ENCODE peak calls at places on chromosomes 11 and 22, in five cellular contexts. One of them, this sample, is unnamed.
A peak's percentile ranks its signal among the peaks of the same experiment; 100 is the strongest.

GRCh38 chr11:105786766-105787165 is 176.9 kb downstream of the GRIA4 start:
- DNase-seq in psoas muscle: no peak
- DNase-seq in H9: no peak
- DNase-seq in right lobe of liver: no peak
- DNase-seq in CD8-positive, alpha-beta T cell: no peak
- DNase-seq in this sample: no peak

GRCh38 chr11:925158-925495 is 543 bp upstream of the AP2A2 start:
- DNase-seq in H9: no peak
- DNase-seq in CD8-positive, alpha-beta T cell: no peak
- DNase-seq in psoas muscle: peak; percentile 36
- DNase-seq in right lobe of liver: peak; percentile 70
- DNase-seq in this sample: no peak

GRCh38 chr11:2587132-2587930 is 112.5 kb downstream of the KCNQ1OT1 start:
- DNase-seq in H9: no peak
- DNase-seq in right lobe of liver: peak; percentile 42
- DNase-seq in CD8-positive, alpha-beta T cell: no peak
- DNase-seq in psoas muscle: peak; percentile 8
- DNase-seq in this sample: peak; percentile 66

GRCh38 chr22:49753961-49754673 is 73.6 kb downstream of the BRD1 start:
- DNase-seq in CD8-positive, alpha-beta T cell: no peak
- DNase-seq in H9: peak; percentile 22
- DNase-seq in right lobe of liver: no peak
- DNase-seq in psoas muscle: no peak
- DNase-seq in this sample: no peak

GRCh38 chr11:114168691-114169090 is 109.2 kb downstream of the ZBTB16 start:
- DNase-seq in psoas muscle: no peak
- DNase-seq in right lobe of liver: no peak
- DNase-seq in H9: no peak
- DNase-seq in CD8-positive, alpha-beta T cell: no peak
- DNase-seq in this sample: no peak

GRCh38 chr11:20087118-20087521 is 73.2 kb downstream of the DBX1 start:
- DNase-seq in CD8-positive, alpha-beta T cell: no peak
- DNase-seq in right lobe of liver: no peak
- DNase-seq in psoas muscle: no peak
- DNase-seq in H9: no peak
- DNase-seq in this sample: no peak

GRCh38 chr11:7597620-7598019 is 75.7 kb downstream of the CYB5R2 start:
- DNase-seq in psoas muscle: no peak
- DNase-seq in H9: no peak
- DNase-seq in right lobe of liver: no peak
- DNase-seq in CD8-positive, alpha-beta T cell: no peak
- DNase-seq in this sample: no peak

GRCh38 chr11:94933225-94934130 is 39.9 kb downstream of the CWC15 start:
- DNase-seq in CD8-positive, alpha-beta T cell: no peak
- DNase-seq in right lobe of liver: no peak
- DNase-seq in psoas muscle: peak; percentile 42
- DNase-seq in H9: no peak
- DNase-seq in this sample: no peak

GRCh38 chr22:48362736-48363404 is 1464.8 kb downstream of the BRD1 start:
- DNase-seq in psoas muscle: no peak
- DNase-seq in right lobe of liver: peak; percentile 25
- DNase-seq in CD8-positive, alpha-beta T cell: no peak
- DNase-seq in H9: no peak
- DNase-seq in this sample: peak; percentile 43

GRCh38 chr11:45617886-45618601 is 47.4 kb downstream of the CHST1 start:
- DNase-seq in right lobe of liver: no peak
- DNase-seq in psoas muscle: no peak
- DNase-seq in H9: no peak
- DNase-seq in CD8-positive, alpha-beta T cell: no peak
- DNase-seq in this sample: no peak

GRCh38 chr22:50507991-50508884 is at the start of gene NCAPH2:
- DNase-seq in H9: peak; percentile 98
- DNase-seq in psoas muscle: peak; percentile 94
- DNase-seq in CD8-positive, alpha-beta T cell: peak; percentile 94
- DNase-seq in right lobe of liver: peak; percentile 97
- DNase-seq in this sample: peak; percentile 99

GRCh38 chr11:102829671-102830070 is 13.7 kb downstream of the MMP3 start:
- DNase-seq in H9: no peak
- DNase-seq in psoas muscle: no peak
- DNase-seq in right lobe of liver: no peak
- DNase-seq in CD8-positive, alpha-beta T cell: no peak
- DNase-seq in this sample: no peak

GRCh38 chr22:40637181-40638150 is 947 bp upstream of the MRTFA start:
- DNase-seq in CD8-positive, alpha-beta T cell: no peak
- DNase-seq in H9: no peak
- DNase-seq in right lobe of liver: peak; percentile 72
- DNase-seq in psoas muscle: peak; percentile 38
- DNase-seq in this sample: peak; percentile 89

GRCh38 chr11:129720994-129721393 is 94.7 kb upstream of the TMEM45B start:
- DNase-seq in H9: no peak
- DNase-seq in psoas muscle: no peak
- DNase-seq in CD8-positive, alpha-beta T cell: no peak
- DNase-seq in right lobe of liver: no peak
- DNase-seq in this sample: no peak

GRCh38 chr11:114079406-114080072 is 20.0 kb downstream of the ZBTB16 start:
- DNase-seq in H9: no peak
- DNase-seq in CD8-positive, alpha-beta T cell: no peak
- DNase-seq in psoas muscle: peak; percentile 51
- DNase-seq in right lobe of liver: no peak
- DNase-seq in this sample: no peak

GRCh38 chr11:68372625-68373024 is 60.2 kb downstream of the LRP5 start:
- DNase-seq in H9: no peak
- DNase-seq in CD8-positive, alpha-beta T cell: no peak
- DNase-seq in psoas muscle: no peak
- DNase-seq in right lobe of liver: no peak
- DNase-seq in this sample: no peak

GRCh38 chr11:59706518-59707285 is 6.9 kb downstream of the OR10V1 start:
- DNase-seq in psoas muscle: no peak
- DNase-seq in H9: no peak
- DNase-seq in right lobe of liver: no peak
- DNase-seq in CD8-positive, alpha-beta T cell: no peak
- DNase-seq in this sample: no peak

GRCh38 chr11:12900496-12900895 is 108.6 kb upstream of the RASSF10 start:
- DNase-seq in CD8-positive, alpha-beta T cell: no peak
- DNase-seq in psoas muscle: no peak
- DNase-seq in right lobe of liver: no peak
- DNase-seq in H9: no peak
- DNase-seq in this sample: no peak

GRCh38 chr11:10899542-10899830 is 41.6 kb upstream of the ZBED5 start:
- DNase-seq in right lobe of liver: no peak
- DNase-seq in H9: no peak
- DNase-seq in psoas muscle: peak; percentile 52
- DNase-seq in CD8-positive, alpha-beta T cell: no peak
- DNase-seq in this sample: no peak

GRCh38 chr11:125123947-125124633 is 12.7 kb upstream of the TMEM218 start:
- DNase-seq in CD8-positive, alpha-beta T cell: no peak
- DNase-seq in right lobe of liver: peak; percentile 70
- DNase-seq in psoas muscle: peak; percentile 52
- DNase-seq in H9: peak; percentile 79
- DNase-seq in this sample: peak; percentile 75

GRCh38 chr11:15163136-15163535 is 48.4 kb downstream of the INSC start:
- DNase-seq in H9: no peak
- DNase-seq in CD8-positive, alpha-beta T cell: no peak
- DNase-seq in right lobe of liver: no peak
- DNase-seq in psoas muscle: no peak
- DNase-seq in this sample: no peak

GRCh38 chr22:44391481-44392445 is 79.0 kb upstream of the SHISAL1 start:
- DNase-seq in right lobe of liver: peak; percentile 33
- DNase-seq in H9: peak; percentile 35
- DNase-seq in psoas muscle: peak; percentile 0
- DNase-seq in CD8-positive, alpha-beta T cell: no peak
- DNase-seq in this sample: peak; percentile 47

GRCh38 chr11:111378185-111378772 is 796 bp downstream of the POU2AF1 start:
- DNase-seq in right lobe of liver: no peak
- DNase-seq in H9: no peak
- DNase-seq in CD8-positive, alpha-beta T cell: no peak
- DNase-seq in psoas muscle: no peak
- DNase-seq in this sample: no peak

GRCh38 chr11:123740787-123741158 is 687 bp downstream of the ZNF202 start:
- DNase-seq in psoas muscle: no peak
- DNase-seq in CD8-positive, alpha-beta T cell: no peak
- DNase-seq in H9: no peak
- DNase-seq in right lobe of liver: no peak
- DNase-seq in this sample: no peak

GRCh38 chr11:102426000-102426399 is 26.6 kb downstream of the TMEM123 start:
- DNase-seq in H9: no peak
- DNase-seq in right lobe of liver: no peak
- DNase-seq in psoas muscle: no peak
- DNase-seq in CD8-positive, alpha-beta T cell: no peak
- DNase-seq in this sample: no peak

GRCh38 chr11:4071828-4072421 is 22.7 kb upstream of the RRM1 start:
- DNase-seq in H9: no peak
- DNase-seq in CD8-positive, alpha-beta T cell: no peak
- DNase-seq in right lobe of liver: no peak
- DNase-seq in psoas muscle: no peak
- DNase-seq in this sample: no peak

GRCh38 chr22:35749808-35750207 is 32.1 kb downstream of the APOL5 start:
- DNase-seq in H9: no peak
- DNase-seq in CD8-positive, alpha-beta T cell: no peak
- DNase-seq in psoas muscle: no peak
- DNase-seq in right lobe of liver: no peak
- DNase-seq in this sample: no peak

GRCh38 chr22:35756722-35757121 is 39.0 kb downstream of the APOL5 start:
- DNase-seq in CD8-positive, alpha-beta T cell: no peak
- DNase-seq in right lobe of liver: no peak
- DNase-seq in psoas muscle: no peak
- DNase-seq in H9: no peak
- DNase-seq in this sample: no peak

GRCh38 chr22:35752833-35753189 is 35.1 kb downstream of the APOL5 start:
- DNase-seq in CD8-positive, alpha-beta T cell: no peak
- DNase-seq in psoas muscle: no peak
- DNase-seq in right lobe of liver: no peak
- DNase-seq in H9: no peak
- DNase-seq in this sample: no peak

GRCh38 chr22:35754761-35755160 is 37.1 kb downstream of the APOL5 start:
- DNase-seq in right lobe of liver: no peak
- DNase-seq in H9: no peak
- DNase-seq in psoas muscle: no peak
- DNase-seq in CD8-positive, alpha-beta T cell: no peak
- DNase-seq in this sample: no peak

DNA sequence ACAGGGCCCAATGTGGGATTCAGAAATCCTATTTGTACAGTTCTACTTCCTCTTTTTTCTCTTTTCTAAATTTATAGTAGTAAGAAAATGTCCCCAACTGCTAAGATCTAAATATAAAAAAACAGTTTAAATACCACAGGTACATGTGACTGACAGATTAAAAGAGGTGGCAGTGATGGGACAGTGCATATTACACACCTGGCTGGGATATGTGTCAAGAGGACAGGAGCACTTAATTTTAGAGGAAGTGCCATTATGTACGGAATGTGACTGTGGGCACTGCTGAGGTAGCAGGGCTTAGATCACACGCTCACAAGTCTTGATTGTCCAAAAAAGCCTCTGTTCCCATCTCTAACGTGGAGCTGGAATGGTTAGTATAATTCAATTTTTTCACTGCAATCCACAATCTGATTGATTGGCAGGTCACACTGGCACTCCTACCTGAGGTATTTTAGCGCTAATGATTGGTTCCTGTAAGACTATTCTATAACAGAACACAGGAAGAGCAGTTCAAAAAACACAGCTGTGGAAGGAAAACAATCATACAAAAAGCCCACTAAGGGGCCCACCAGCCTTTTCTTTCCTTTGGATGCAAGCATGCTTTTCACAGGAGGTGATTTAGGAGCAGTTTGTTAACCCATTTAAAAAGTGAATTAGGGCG is 34.6 kb downstream of the APOL5 start:
- DNase-seq in psoas muscle: no peak
- DNase-seq in right lobe of liver: no peak
- DNase-seq in CD8-positive, alpha-beta T cell: no peak
- DNase-seq in H9: no peak
- DNase-seq in this sample: no peak
- H3K4me1 ChIP-seq in psoas muscle: peaks cover 19% of the 10 kb centered on the region
- H3K4me1 ChIP-seq in right lobe of liver: peaks cover 2% of the 10 kb centered on the region
- H3K4me1 ChIP-seq in CD8-positive, alpha-beta T cell: no peaks in the 10 kb centered on the region
- H3K4me1 ChIP-seq in H9: peaks cover 8% of the 10 kb centered on the region
- H3K4me1 ChIP-seq in this sample: peaks cover 12% of the 10 kb centered on the region

GRCh38 chr11:8779732-8780131 is 97.1 kb downstream of the RPL27A start:
- DNase-seq in right lobe of liver: no peak
- DNase-seq in H9: no peak
- DNase-seq in CD8-positive, alpha-beta T cell: no peak
- DNase-seq in psoas muscle: no peak
- DNase-seq in this sample: no peak
- H3K4me1 ChIP-seq in right lobe of liver: no peaks in the 10 kb centered on the region
- H3K4me1 ChIP-seq in H9: no peaks in the 10 kb centered on the region
- H3K4me1 ChIP-seq in CD8-positive, alpha-beta T cell: no peaks in the 10 kb centered on the region
- H3K4me1 ChIP-seq in psoas muscle: peaks cover 28% of the 10 kb centered on the region
- H3K4me1 ChIP-seq in this sample: peaks cover 8% of the 10 kb centered on the region

DNA sequence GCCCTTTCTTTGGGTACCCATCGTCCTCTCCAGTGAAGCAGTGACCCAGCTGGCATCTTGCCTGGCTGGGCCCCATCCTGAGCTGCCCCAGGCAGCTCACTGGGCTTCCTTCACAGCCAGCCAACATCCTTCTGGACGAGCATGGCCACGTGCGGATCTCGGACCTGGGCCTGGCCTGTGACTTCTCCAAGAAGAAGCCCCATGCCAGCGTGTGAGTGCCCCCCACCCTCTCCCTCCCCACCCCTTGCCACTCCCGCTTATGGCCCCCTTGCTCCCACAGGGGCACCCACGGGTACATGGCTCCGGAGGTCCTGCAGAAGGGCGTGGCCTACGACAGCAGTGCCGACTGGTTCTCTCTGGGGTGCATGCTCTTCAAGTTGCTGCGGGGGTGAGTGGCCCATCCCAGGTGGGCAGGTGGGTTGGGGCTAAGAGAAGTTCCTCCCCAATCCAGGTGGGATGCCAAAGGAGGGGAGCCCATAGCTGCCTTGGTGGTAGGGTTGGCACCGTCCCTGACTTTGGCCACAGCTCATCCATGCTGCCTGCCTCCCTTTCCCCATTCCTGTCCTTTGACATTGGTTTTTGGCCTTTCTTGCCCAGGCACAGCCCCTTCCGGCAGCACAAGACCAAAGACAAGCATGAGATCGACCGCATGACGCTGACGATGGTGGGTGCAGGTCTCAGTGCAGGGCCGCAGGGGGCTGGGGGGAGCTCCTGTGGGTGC is 6.8 kb upstream of the ANKRD13D start:
- DNase-seq in right lobe of liver: peak; percentile 50
- DNase-seq in CD8-positive, alpha-beta T cell: no peak
- DNase-seq in psoas muscle: peak; percentile 11
- DNase-seq in H9: no peak
- DNase-seq in this sample: peak; percentile 76
- H3K4me1 ChIP-seq in right lobe of liver: peaks cover 1% of the 10 kb centered on the region
- H3K4me1 ChIP-seq in CD8-positive, alpha-beta T cell: peaks cover 87% of the 10 kb centered on the region
- H3K4me1 ChIP-seq in psoas muscle: peaks cover 12% of the 10 kb centered on the region
- H3K4me1 ChIP-seq in H9: peaks cover under 1% of the 10 kb centered on the region
- H3K4me1 ChIP-seq in this sample: peaks cover 100% of the 10 kb centered on the region

DNA sequence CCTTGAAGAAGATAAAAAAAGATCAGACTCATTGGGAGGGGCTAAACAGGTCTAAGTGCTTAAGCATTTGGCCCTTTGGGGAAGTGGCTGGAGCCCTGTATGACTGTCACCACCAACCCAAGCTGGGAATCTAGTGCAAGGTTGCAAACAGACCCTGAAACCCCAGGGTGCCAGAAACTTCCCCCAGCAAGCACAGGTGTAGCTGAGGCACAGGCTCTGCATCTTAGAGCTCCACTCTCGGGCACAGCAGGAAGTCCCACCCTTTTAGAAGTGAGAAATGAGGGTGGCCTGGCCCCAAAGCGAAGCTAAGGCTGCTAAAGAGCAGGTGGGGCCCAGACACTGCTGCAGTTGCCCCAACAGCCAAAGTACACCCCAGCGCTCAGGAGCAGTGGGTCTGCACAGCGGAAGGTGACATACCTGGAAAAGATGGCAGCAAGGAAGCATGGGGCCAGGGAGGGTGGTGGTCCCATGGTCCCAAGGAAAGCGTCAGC is 5.8 kb upstream of the KDM2A start:
- DNase-seq in right lobe of liver: peak; percentile 31
- DNase-seq in CD8-positive, alpha-beta T cell: no peak
- DNase-seq in psoas muscle: no peak
- DNase-seq in H9: no peak
- DNase-seq in this sample: no peak
- H3K4me1 ChIP-seq in right lobe of liver: peaks cover 14% of the 10 kb centered on the region
- H3K4me1 ChIP-seq in CD8-positive, alpha-beta T cell: peaks cover 21% of the 10 kb centered on the region
- H3K4me1 ChIP-seq in psoas muscle: peaks cover 21% of the 10 kb centered on the region
- H3K4me1 ChIP-seq in H9: no peaks in the 10 kb centered on the region
- H3K4me1 ChIP-seq in this sample: peaks cover 26% of the 10 kb centered on the region

This sample was measured in spleen.